ENCODE peak calls at places on chromosomes 6 and 20, in nine cellular contexts. One of them, this sample, is unnamed.

GRCh38 chr20:48723308-48724264 is 104.2 kb downstream of the PREX1 start:
- DNase-seq in GM06990: no peak
- DNase-seq in WTC11: no peak
- DNase-seq in HCEC 1CT: no peak
- DNase-seq in iPS DF 19.7: no peak
- DNase-seq in activated naive CD8-positive, alpha-beta T cell treated with anti-CD3 and anti-CD28 coated beads for 36 hours: no peak
- DNase-seq in mucosa of gallbladder: peak; percentile 32
- DNase-seq in hepatocyte: peak; percentile 34
- DNase-seq in AG10803: peak; percentile 80
- DNase-seq in this sample: no peak

GRCh38 chr6:126180585-126180984 is 159.3 kb upstream of the CENPW start:
- DNase-seq in GM06990: no peak
- DNase-seq in WTC11: no peak
- DNase-seq in HCEC 1CT: peak; percentile 88
- DNase-seq in iPS DF 19.7: no peak
- DNase-seq in activated naive CD8-positive, alpha-beta T cell treated with anti-CD3 and anti-CD28 coated beads for 36 hours: peak; percentile 28
- DNase-seq in mucosa of gallbladder: no peak
- DNase-seq in hepatocyte: no peak
- DNase-seq in AG10803: peak; percentile 70
- DNase-seq in this sample: no peak

GRCh38 chr6:144220031-144220790 is 64.9 kb upstream of the UTRN start:
- DNase-seq in GM06990: no peak
- DNase-seq in WTC11: no peak
- DNase-seq in HCEC 1CT: no peak
- DNase-seq in iPS DF 19.7: no peak
- DNase-seq in activated naive CD8-positive, alpha-beta T cell treated with anti-CD3 and anti-CD28 coated beads for 36 hours: no peak
- DNase-seq in mucosa of gallbladder: no peak
- DNase-seq in hepatocyte: no peak
- DNase-seq in AG10803: no peak
- DNase-seq in this sample: no peak

GRCh38 chr6:168031411-168032382 is 34.2 kb downstream of the KIF25 start:
- DNase-seq in GM06990: no peak
- DNase-seq in WTC11: no peak
- DNase-seq in HCEC 1CT: peak; percentile 3
- DNase-seq in iPS DF 19.7: no peak
- DNase-seq in activated naive CD8-positive, alpha-beta T cell treated with anti-CD3 and anti-CD28 coated beads for 36 hours: no peak
- DNase-seq in mucosa of gallbladder: no peak
- DNase-seq in hepatocyte: no peak
- DNase-seq in AG10803: peak; percentile 81
- DNase-seq in this sample: no peak

GRCh38 chr6:158812611-158813010 is 6.6 kb downstream of the EZR start:
- DNase-seq in GM06990: no peak
- DNase-seq in WTC11: no peak
- DNase-seq in HCEC 1CT: no peak
- DNase-seq in iPS DF 19.7: no peak
- DNase-seq in activated naive CD8-positive, alpha-beta T cell treated with anti-CD3 and anti-CD28 coated beads for 36 hours: no peak
- DNase-seq in mucosa of gallbladder: no peak
- DNase-seq in hepatocyte: no peak
- DNase-seq in AG10803: no peak
- DNase-seq in this sample: no peak

GRCh38 chr6:73394577-73395354 is at the start of gene DDX43:
- DNase-seq in GM06990: peak; percentile 79
- DNase-seq in WTC11: peak; percentile 48
- DNase-seq in HCEC 1CT: no peak
- DNase-seq in iPS DF 19.7: no peak
- DNase-seq in activated naive CD8-positive, alpha-beta T cell treated with anti-CD3 and anti-CD28 coated beads for 36 hours: peak; percentile 49
- DNase-seq in mucosa of gallbladder: peak; percentile 49
- DNase-seq in hepatocyte: no peak
- DNase-seq in AG10803: peak; percentile 80
- DNase-seq in this sample: peak; percentile 23

GRCh38 chr20:8244637-8245036 is 112.6 kb downstream of the PLCB1 start:
- DNase-seq in GM06990: no peak
- DNase-seq in WTC11: no peak
- DNase-seq in HCEC 1CT: peak; percentile 47
- DNase-seq in iPS DF 19.7: no peak
- DNase-seq in activated naive CD8-positive, alpha-beta T cell treated with anti-CD3 and anti-CD28 coated beads for 36 hours: no peak
- DNase-seq in mucosa of gallbladder: peak; percentile 35
- DNase-seq in hepatocyte: peak; percentile 40
- DNase-seq in AG10803: peak; percentile 77
- DNase-seq in this sample: no peak

GRCh38 chr6:56477241-56477640 is 165.4 kb downstream of the DST start:
- DNase-seq in GM06990: no peak
- DNase-seq in WTC11: no peak
- DNase-seq in HCEC 1CT: no peak
- DNase-seq in iPS DF 19.7: no peak
- DNase-seq in activated naive CD8-positive, alpha-beta T cell treated with anti-CD3 and anti-CD28 coated beads for 36 hours: no peak
- DNase-seq in mucosa of gallbladder: no peak
- DNase-seq in hepatocyte: no peak
- DNase-seq in AG10803: no peak
- DNase-seq in this sample: peak; percentile 11

GRCh38 chr20:34022154-34022842 is 28.6 kb downstream of the RALY start:
- DNase-seq in GM06990: peak; percentile 18
- DNase-seq in WTC11: no peak
- DNase-seq in HCEC 1CT: peak; percentile 37
- DNase-seq in iPS DF 19.7: no peak
- DNase-seq in activated naive CD8-positive, alpha-beta T cell treated with anti-CD3 and anti-CD28 coated beads for 36 hours: peak; percentile 10
- DNase-seq in mucosa of gallbladder: no peak
- DNase-seq in hepatocyte: peak; percentile 12
- DNase-seq in AG10803: no peak
- DNase-seq in this sample: no peak

GRCh38 chr6:130575971-130576370 is 210.2 kb downstream of the TMEM200A start:
- DNase-seq in GM06990: peak; percentile 70
- DNase-seq in WTC11: no peak
- DNase-seq in HCEC 1CT: no peak
- DNase-seq in iPS DF 19.7: no peak
- DNase-seq in activated naive CD8-positive, alpha-beta T cell treated with anti-CD3 and anti-CD28 coated beads for 36 hours: peak; percentile 61
- DNase-seq in mucosa of gallbladder: no peak
- DNase-seq in hepatocyte: no peak
- DNase-seq in AG10803: no peak
- DNase-seq in this sample: no peak

GRCh38 chr6:7106752-7107577 is 796 bp upstream of the RREB1 start:
- DNase-seq in GM06990: peak; percentile 69
- DNase-seq in WTC11: peak; percentile 39
- DNase-seq in HCEC 1CT: no peak
- DNase-seq in iPS DF 19.7: no peak
- DNase-seq in activated naive CD8-positive, alpha-beta T cell treated with anti-CD3 and anti-CD28 coated beads for 36 hours: peak; percentile 81
- DNase-seq in mucosa of gallbladder: peak; percentile 30
- DNase-seq in hepatocyte: peak; percentile 68
- DNase-seq in AG10803: no peak
- DNase-seq in this sample: no peak

GRCh38 chr20:35887393-35888064 is 66.8 kb downstream of the SCAND1 start:
- DNase-seq in GM06990: no peak
- DNase-seq in WTC11: no peak
- DNase-seq in HCEC 1CT: no peak
- DNase-seq in iPS DF 19.7: no peak
- DNase-seq in activated naive CD8-positive, alpha-beta T cell treated with anti-CD3 and anti-CD28 coated beads for 36 hours: no peak
- DNase-seq in mucosa of gallbladder: no peak
- DNase-seq in hepatocyte: no peak
- DNase-seq in AG10803: no peak
- DNase-seq in this sample: no peak

GRCh38 chr20:45095753-45096371 is 5.1 kb downstream of the KCNS1 start:
- DNase-seq in GM06990: no peak
- DNase-seq in WTC11: peak; percentile 70
- DNase-seq in HCEC 1CT: peak; percentile 55
- DNase-seq in iPS DF 19.7: no peak
- DNase-seq in activated naive CD8-positive, alpha-beta T cell treated with anti-CD3 and anti-CD28 coated beads for 36 hours: peak; percentile 45
- DNase-seq in mucosa of gallbladder: peak; percentile 51
- DNase-seq in hepatocyte: peak; percentile 70
- DNase-seq in AG10803: peak; percentile 59
- DNase-seq in this sample: peak; percentile 37

GRCh38 chr6:163435013-163435412 is 20.5 kb downstream of the QKI start:
- DNase-seq in GM06990: no peak
- DNase-seq in WTC11: no peak
- DNase-seq in HCEC 1CT: no peak
- DNase-seq in iPS DF 19.7: no peak
- DNase-seq in activated naive CD8-positive, alpha-beta T cell treated with anti-CD3 and anti-CD28 coated beads for 36 hours: no peak
- DNase-seq in mucosa of gallbladder: no peak
- DNase-seq in hepatocyte: no peak
- DNase-seq in AG10803: no peak
- DNase-seq in this sample: no peak

GRCh38 chr6:93088675-93089575 is 330.4 kb downstream of the EPHA7 start:
- DNase-seq in GM06990: no peak
- DNase-seq in WTC11: no peak
- DNase-seq in HCEC 1CT: no peak
- DNase-seq in iPS DF 19.7: no peak
- DNase-seq in activated naive CD8-positive, alpha-beta T cell treated with anti-CD3 and anti-CD28 coated beads for 36 hours: no peak
- DNase-seq in mucosa of gallbladder: no peak
- DNase-seq in hepatocyte: peak; percentile 35
- DNase-seq in AG10803: no peak
- DNase-seq in this sample: no peak

GRCh38 chr20:54848984-54849538 is 373.7 kb downstream of the DOK5 start:
- DNase-seq in GM06990: no peak
- DNase-seq in WTC11: no peak
- DNase-seq in HCEC 1CT: no peak
- DNase-seq in iPS DF 19.7: no peak
- DNase-seq in activated naive CD8-positive, alpha-beta T cell treated with anti-CD3 and anti-CD28 coated beads for 36 hours: no peak
- DNase-seq in mucosa of gallbladder: no peak
- DNase-seq in hepatocyte: no peak
- DNase-seq in AG10803: no peak
- DNase-seq in this sample: no peak

GRCh38 chr20:58868795-58869194 is 16.3 kb downstream of the GNAS start:
- DNase-seq in GM06990: no peak
- DNase-seq in WTC11: no peak
- DNase-seq in HCEC 1CT: no peak
- DNase-seq in iPS DF 19.7: no peak
- DNase-seq in activated naive CD8-positive, alpha-beta T cell treated with anti-CD3 and anti-CD28 coated beads for 36 hours: no peak
- DNase-seq in mucosa of gallbladder: no peak
- DNase-seq in hepatocyte: peak; percentile 50
- DNase-seq in AG10803: no peak
- DNase-seq in this sample: no peak

GRCh38 chr20:43658723-43659419 is 8.0 kb upstream of the MYBL2 start:
- DNase-seq in GM06990: no peak
- DNase-seq in WTC11: no peak
- DNase-seq in HCEC 1CT: no peak
- DNase-seq in iPS DF 19.7: no peak
- DNase-seq in activated naive CD8-positive, alpha-beta T cell treated with anti-CD3 and anti-CD28 coated beads for 36 hours: no peak
- DNase-seq in mucosa of gallbladder: no peak
- DNase-seq in hepatocyte: no peak
- DNase-seq in AG10803: no peak
- DNase-seq in this sample: no peak

GRCh38 chr6:79421001-79421411 is 116.2 kb downstream of the LCA5 start:
- DNase-seq in GM06990: no peak
- DNase-seq in WTC11: no peak
- DNase-seq in HCEC 1CT: peak; percentile 80
- DNase-seq in iPS DF 19.7: no peak
- DNase-seq in activated naive CD8-positive, alpha-beta T cell treated with anti-CD3 and anti-CD28 coated beads for 36 hours: no peak
- DNase-seq in mucosa of gallbladder: no peak
- DNase-seq in hepatocyte: no peak
- DNase-seq in AG10803: peak; percentile 34
- DNase-seq in this sample: no peak

GRCh38 chr6:33075568-33076405 is at the start of gene HLA-DPB1:
- DNase-seq in GM06990: peak; percentile 76
- DNase-seq in WTC11: no peak
- DNase-seq in HCEC 1CT: peak; percentile 37
- DNase-seq in iPS DF 19.7: no peak
- DNase-seq in activated naive CD8-positive, alpha-beta T cell treated with anti-CD3 and anti-CD28 coated beads for 36 hours: peak; percentile 8
- DNase-seq in mucosa of gallbladder: peak; percentile 52
- DNase-seq in hepatocyte: peak; percentile 61
- DNase-seq in AG10803: peak; percentile 48
- DNase-seq in this sample: no peak

GRCh38 chr20:9392892-9393857 is 121.2 kb upstream of the LAMP5 start:
- DNase-seq in GM06990: no peak
- DNase-seq in WTC11: peak; percentile 79
- DNase-seq in HCEC 1CT: peak; percentile 69
- DNase-seq in iPS DF 19.7: peak; percentile 56
- DNase-seq in activated naive CD8-positive, alpha-beta T cell treated with anti-CD3 and anti-CD28 coated beads for 36 hours: no peak
- DNase-seq in mucosa of gallbladder: peak; percentile 64
- DNase-seq in hepatocyte: peak; percentile 61
- DNase-seq in AG10803: peak; percentile 64
- DNase-seq in this sample: peak; percentile 29

GRCh38 chr6:35719407-35719829 is 17.4 kb upstream of the ARMC12 start:
- DNase-seq in GM06990: no peak
- DNase-seq in WTC11: no peak
- DNase-seq in HCEC 1CT: no peak
- DNase-seq in iPS DF 19.7: no peak
- DNase-seq in activated naive CD8-positive, alpha-beta T cell treated with anti-CD3 and anti-CD28 coated beads for 36 hours: no peak
- DNase-seq in mucosa of gallbladder: no peak
- DNase-seq in hepatocyte: no peak
- DNase-seq in AG10803: no peak
- DNase-seq in this sample: no peak

GRCh38 chr6:35044145-35044745 is 96.9 kb downstream of the TCP11 start:
- DNase-seq in GM06990: no peak
- DNase-seq in WTC11: no peak
- DNase-seq in HCEC 1CT: no peak
- DNase-seq in iPS DF 19.7: no peak
- DNase-seq in activated naive CD8-positive, alpha-beta T cell treated with anti-CD3 and anti-CD28 coated beads for 36 hours: no peak
- DNase-seq in mucosa of gallbladder: peak; percentile 72
- DNase-seq in hepatocyte: no peak
- DNase-seq in AG10803: no peak
- DNase-seq in this sample: no peak

GRCh38 chr6:130252527-130253237 is 29.9 kb upstream of the SAMD3 start:
- DNase-seq in GM06990: no peak
- DNase-seq in WTC11: no peak
- DNase-seq in HCEC 1CT: no peak
- DNase-seq in iPS DF 19.7: no peak
- DNase-seq in activated naive CD8-positive, alpha-beta T cell treated with anti-CD3 and anti-CD28 coated beads for 36 hours: no peak
- DNase-seq in mucosa of gallbladder: no peak
- DNase-seq in hepatocyte: no peak
- DNase-seq in AG10803: peak; percentile 17
- DNase-seq in this sample: no peak

GRCh38 chr20:37095108-37095608 is 639 bp downstream of the RBL1 start:
- DNase-seq in GM06990: no peak
- DNase-seq in WTC11: peak; percentile 18
- DNase-seq in HCEC 1CT: peak; percentile 13
- DNase-seq in iPS DF 19.7: no peak
- DNase-seq in activated naive CD8-positive, alpha-beta T cell treated with anti-CD3 and anti-CD28 coated beads for 36 hours: peak; percentile 44
- DNase-seq in mucosa of gallbladder: no peak
- DNase-seq in hepatocyte: peak; percentile 5
- DNase-seq in AG10803: no peak
- DNase-seq in this sample: no peak

GRCh38 chr6:56642366-56643261 is at the start of gene DST:
- DNase-seq in GM06990: no peak
- DNase-seq in WTC11: no peak
- DNase-seq in HCEC 1CT: peak; percentile 89
- DNase-seq in iPS DF 19.7: no peak
- DNase-seq in activated naive CD8-positive, alpha-beta T cell treated with anti-CD3 and anti-CD28 coated beads for 36 hours: no peak
- DNase-seq in mucosa of gallbladder: peak; percentile 25
- DNase-seq in hepatocyte: peak; percentile 19
- DNase-seq in AG10803: peak; percentile 96
- DNase-seq in this sample: no peak

GRCh38 chr6:150535151-150535816 is 64.4 kb upstream of the PLEKHG1 start:
- DNase-seq in GM06990: no peak
- DNase-seq in WTC11: no peak
- DNase-seq in HCEC 1CT: no peak
- DNase-seq in iPS DF 19.7: no peak
- DNase-seq in activated naive CD8-positive, alpha-beta T cell treated with anti-CD3 and anti-CD28 coated beads for 36 hours: no peak
- DNase-seq in mucosa of gallbladder: no peak
- DNase-seq in hepatocyte: no peak
- DNase-seq in AG10803: no peak
- DNase-seq in this sample: no peak

GRCh38 chr6:108616973-108617372 is 56.3 kb downstream of the FOXO3 start:
- DNase-seq in GM06990: no peak
- DNase-seq in WTC11: no peak
- DNase-seq in HCEC 1CT: no peak
- DNase-seq in iPS DF 19.7: no peak
- DNase-seq in activated naive CD8-positive, alpha-beta T cell treated with anti-CD3 and anti-CD28 coated beads for 36 hours: no peak
- DNase-seq in mucosa of gallbladder: no peak
- DNase-seq in hepatocyte: no peak
- DNase-seq in AG10803: peak; percentile 44
- DNase-seq in this sample: no peak

GRCh38 chr6:127748290-127748689 is 152.6 kb downstream of the THEMIS start:
- DNase-seq in GM06990: no peak
- DNase-seq in WTC11: no peak
- DNase-seq in HCEC 1CT: no peak
- DNase-seq in iPS DF 19.7: no peak
- DNase-seq in activated naive CD8-positive, alpha-beta T cell treated with anti-CD3 and anti-CD28 coated beads for 36 hours: no peak
- DNase-seq in mucosa of gallbladder: no peak
- DNase-seq in hepatocyte: no peak
- DNase-seq in AG10803: no peak
- DNase-seq in this sample: no peak

GRCh38 chr20:44004306-44004915 is 89.8 kb downstream of the TOX2 start:
- DNase-seq in GM06990: no peak
- DNase-seq in WTC11: no peak
- DNase-seq in HCEC 1CT: no peak
- DNase-seq in iPS DF 19.7: no peak
- DNase-seq in activated naive CD8-positive, alpha-beta T cell treated with anti-CD3 and anti-CD28 coated beads for 36 hours: no peak
- DNase-seq in mucosa of gallbladder: no peak
- DNase-seq in hepatocyte: no peak
- DNase-seq in AG10803: no peak
- DNase-seq in this sample: no peak

This sample was measured in amygdala.